ENCODE peak calls at places on chromosome 13, in nine cellular contexts. R is NCI-H774; S is fibroblast of the aortic adventitia; E is stimulated activated CD8-positive, alpha-beta memory T cell treated with anti-CD3 and anti-CD28 coated beads, Interleukin-4, amount 100 ng/mL, for 24 hours; G is cardiac muscle cell; K is MV-4-11; D is ovary; O is Peyer's patch; Z is effector CD4-positive, alpha-beta T cell. U is an unnamed sample.

GRCh38 chr13:44848956-44849748 is 140.1 kb downstream of the NUFIP1 start:
- DNase-seq in R (no peak), S (no peak), E (no peak), G (no peak), K (no peak), D (peak), O (no peak), Z (no peak), U (no peak)

GRCh38 chr13:114115796-114116195 is 16.6 kb downstream of the RASA3 start:
- DNase-seq in R (no peak), S (no peak), E (no peak), G (no peak), K (no peak), D (no peak), O (peak), Z (no peak), U (no peak)

GRCh38 chr13:109840201-109840892 is 54.0 kb upstream of the IRS2 start:
- DNase-seq in R (no peak), S (peak), E (no peak), G (peak), K (peak), D (no peak), O (no peak), Z (no peak), U (no peak)

GRCh38 chr13:93307166-93307565 is 80.6 kb downstream of the GPC6 start:
- DNase-seq in R (no peak), S (peak), E (no peak), G (no peak), K (no peak), D (no peak), O (no peak), Z (no peak), U (no peak)

GRCh38 chr13:96020155-96020575 is 33.0 kb downstream of the UGGT2 start:
- DNase-seq in R (no peak), S (peak), E (no peak), G (peak), K (peak), D (no peak), O (peak), Z (no peak), U (peak)

GRCh38 chr13:92407858-92408257 is 818.7 kb upstream of the GPC6 start:
- DNase-seq in R (no peak), S (no peak), E (no peak), G (no peak), K (no peak), D (no peak), O (no peak), Z (no peak), U (no peak)

GRCh38 chr13:51912511-51913225 is 50.9 kb downstream of the CCDC70 start:
- DNase-seq in R (no peak), S (no peak), E (no peak), G (no peak), K (peak), D (no peak), O (no peak), Z (no peak), U (no peak)

GRCh38 chr13:61664821-61665705 is 249.4 kb upstream of the PCDH20 start:
- DNase-seq in R (peak), S (no peak), E (no peak), G (peak), K (no peak), D (no peak), O (no peak), Z (no peak), U (no peak)

GRCh38 chr13:80341771-80342271 is 895 bp upstream of the SPRY2 start:
- DNase-seq in R (no peak), S (peak), E (no peak), G (peak), K (no peak), D (peak), O (peak), Z (no peak), U (peak)

GRCh38 chr13:65638572-65639168 is 1591.5 kb downstream of the PCDH9 start:
- DNase-seq in R (no peak), S (peak), E (no peak), G (peak), K (peak), D (no peak), O (no peak), Z (no peak), U (no peak)

GRCh38 chr13:45162821-45163220 is 38.0 kb downstream of the KCTD4 start:
- DNase-seq in R (no peak), S (peak), E (no peak), G (peak), K (no peak), D (no peak), O (no peak), Z (no peak), U (no peak)

U was measured in HuH-7.5.